ENCODE peak calls at places on chromosomes 1 and 21, in six cellular contexts. F is lower leg skin; N is nephron progenitor cell; I is upper lobe of right lung; Q is hepatocyte; E is CD4-positive, alpha-beta T cell. C is an unnamed sample.

GRCh38 chr1:116820362-116820761 is 66.1 kb downstream of the CD2 start:
- DNase-seq in F (no peak), N (no peak), I (no peak), Q (no peak), E (no peak), C (no peak)

GRCh38 chr1:204072951-204073836 is at the start of gene SOX13:
- DNase-seq in F (peak; percentile 97), N (peak; percentile 78), I (peak; percentile 93), Q (peak; percentile 93), E (no peak), C (peak; percentile 73)

GRCh38 chr1:178134061-178134460 is 40.2 kb downstream of the RASAL2 start:
- DNase-seq in F (no peak), N (no peak), I (no peak), Q (no peak), E (no peak), C (no peak)

GRCh38 chr1:116673935-116674630 is 6.5 kb upstream of the IGSF3 start:
- DNase-seq in F (no peak), N (no peak), I (no peak), Q (no peak), E (no peak), C (no peak)

GRCh38 chr1:226092955-226093354 is 30.4 kb downstream of the H3-3A start:
- DNase-seq in F (no peak), N (no peak), I (no peak), Q (no peak), E (no peak), C (no peak)

GRCh38 chr21:44456207-44456914 is 1.1 kb downstream of the LRRC3 start:
- DNase-seq in F (no peak), N (no peak), I (no peak), Q (no peak), E (no peak), C (no peak)

GRCh38 chr1:217135569-217135915 is 412.3 kb upstream of the ESRRG start:
- DNase-seq in F (no peak), N (peak; percentile 69), I (no peak), Q (no peak), E (no peak), C (peak; percentile 41)

GRCh38 chr1:203581841-203582240 is 44.8 kb upstream of the ATP2B4 start:
- DNase-seq in F (no peak), N (no peak), I (no peak), Q (no peak), E (no peak), C (no peak)

GRCh38 chr1:205475855-205476254 is 20.0 kb upstream of the BLACAT1 start:
- DNase-seq in F (no peak), N (no peak), I (no peak), Q (no peak), E (no peak), C (no peak)

GRCh38 chr1:201260648-201261311 is 22.5 kb upstream of the PKP1 start:
- DNase-seq in F (peak; percentile 87), N (no peak), I (no peak), Q (no peak), E (no peak), C (no peak)

GRCh38 chr21:45406801-45407628 is 2.0 kb downstream of the COL18A1 start:
- DNase-seq in F (no peak), N (peak; percentile 54), I (no peak), Q (no peak), E (no peak), C (peak; percentile 41)

GRCh38 chr1:226406401-226406881 is 1.5 kb downstream of the PARP1 start:
- DNase-seq in F (peak; percentile 29), N (no peak), I (no peak), Q (no peak), E (no peak), C (no peak)

GRCh38 chr1:8294170-8294697 is 23.7 kb upstream of the SLC45A1 start:
- DNase-seq in F (no peak), N (no peak), I (no peak), Q (no peak), E (no peak), C (no peak)

GRCh38 chr1:237239248-237239647 is 197.3 kb downstream of the RYR2 start:
- DNase-seq in F (no peak), N (no peak), I (no peak), Q (no peak), E (no peak), C (no peak)

GRCh38 chr21:38306833-38307232 is 50.0 kb downstream of the KCNJ15 start:
- DNase-seq in F (no peak), N (no peak), I (no peak), Q (peak; percentile 39), E (no peak), C (no peak)

GRCh38 chr1:158285756-158286241 is 3.9 kb upstream of the CD1C start:
- DNase-seq in F (peak; percentile 86), N (no peak), I (peak; percentile 71), Q (no peak), E (no peak), C (no peak)

GRCh38 chr21:38477241-38477640 is 21.0 kb downstream of the ERG start:
- DNase-seq in F (no peak), N (no peak), I (no peak), Q (no peak), E (no peak), C (no peak)

GRCh38 chr1:167599839-167600581 is 30.0 kb upstream of the RCSD1 start:
- DNase-seq in F (peak; percentile 83), N (no peak), I (no peak), Q (peak; percentile 34), E (no peak), C (peak; percentile 14)

GRCh38 chr1:206751891-206752290 is 18.7 kb upstream of the IL19 start:
- DNase-seq in F (no peak), N (no peak), I (no peak), Q (no peak), E (no peak), C (no peak)

GRCh38 chr1:183678819-183679218 is 25.7 kb upstream of the APOBEC4 start:
- DNase-seq in F (no peak), N (no peak), I (no peak), Q (no peak), E (no peak), C (no peak)

GRCh38 chr1:42379794-42380616 is 587 bp upstream of the RIMKLA start:
- DNase-seq in F (no peak), N (peak; percentile 14), I (no peak), Q (peak; percentile 59), E (no peak), C (peak; percentile 23)

GRCh38 chr1:162405800-162406199 is 6.1 kb downstream of the SH2D1B start:
- DNase-seq in F (no peak), N (no peak), I (no peak), Q (no peak), E (no peak), C (no peak)

GRCh38 chr1:157984469-157984868 is 9.0 kb upstream of the KIRREL1 start:
- DNase-seq in F (no peak), N (no peak), I (no peak), Q (peak; percentile 69), E (no peak), C (no peak)

GRCh38 chr21:45768011-45768740 is 124.7 kb downstream of the PCBP3 start:
- DNase-seq in F (peak; percentile 74), N (no peak), I (no peak), Q (no peak), E (no peak), C (no peak)

GRCh38 chr1:9612162-9612845 is 23.6 kb downstream of the TMEM201 start:
- DNase-seq in F (no peak), N (no peak), I (no peak), Q (no peak), E (no peak), C (no peak)

GRCh38 chr1:9613625-9614299 is 25.1 kb downstream of the TMEM201 start:
- DNase-seq in F (no peak), N (no peak), I (peak; percentile 58), Q (no peak), E (no peak), C (no peak)

GRCh38 chr1:9618912-9619679 is 30.4 kb downstream of the TMEM201 start:
- DNase-seq in F (no peak), N (no peak), I (no peak), Q (no peak), E (no peak), C (no peak)

GRCh38 chr1:9612871-9613624 is 24.3 kb downstream of the TMEM201 start:
- DNase-seq in F (no peak), N (no peak), I (peak; percentile 51), Q (no peak), E (no peak), C (no peak)

GRCh38 chr1:9615316-9616063 is 26.8 kb downstream of the TMEM201 start:
- DNase-seq in F (no peak), N (peak; percentile 42), I (peak; percentile 72), Q (peak; percentile 55), E (peak; percentile 63), C (peak; percentile 69)
- TF ChIP-seq CTCF in F (no peak), N (peak; percentile 54), I (peak; percentile 62), Q (peak; percentile 45), E (peak; percentile 81), C (no peak)

GRCh38 chr1:58779059-58779754 is 4.6 kb downstream of the JUN start:
- DNase-seq in F (no peak), N (no peak), I (no peak), Q (peak; percentile 14), E (no peak), C (no peak)
- TF ChIP-seq CTCF in F (no peak), N (no peak), I (no peak), Q (no peak), E (no peak), C (no peak)

DNA sequence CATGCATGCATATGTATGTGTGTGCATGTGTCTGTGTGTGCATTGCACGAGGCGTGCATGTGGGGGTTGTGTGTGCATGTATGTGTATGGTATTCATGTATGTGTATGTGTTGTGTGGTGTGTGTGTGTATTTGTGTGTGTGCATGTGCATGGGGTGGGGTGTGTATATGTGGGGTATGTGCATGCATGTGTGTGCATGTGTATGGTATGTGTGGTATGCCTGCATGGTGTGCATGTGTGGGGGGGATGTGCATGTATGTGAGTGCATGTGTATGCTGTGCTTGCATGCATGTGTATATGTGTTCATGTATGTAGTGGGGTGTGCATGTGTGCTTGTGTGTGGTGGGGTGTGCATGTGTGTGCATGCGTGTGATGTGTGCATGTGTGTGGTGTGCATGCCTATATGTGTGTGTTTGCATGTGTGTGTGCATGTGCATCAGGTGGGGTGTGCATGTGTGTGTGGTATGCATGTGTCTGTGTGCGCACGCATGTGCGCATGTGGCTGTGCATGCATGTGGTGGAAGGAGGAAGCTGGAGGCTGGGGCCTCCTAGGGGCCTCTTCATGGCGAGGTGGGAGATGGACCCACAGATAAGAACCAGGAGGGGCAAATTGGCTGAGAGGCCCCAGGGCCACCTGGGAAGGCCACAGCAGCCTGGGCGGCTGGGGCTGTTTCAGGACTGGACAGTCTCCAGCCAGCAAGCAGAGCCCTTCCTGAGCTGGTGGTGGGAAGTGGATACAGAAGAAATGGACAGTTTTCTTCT is 35.9 kb upstream of the ARF1 start:
- DNase-seq in F (no peak), N (no peak), I (peak; percentile 46), Q (no peak), E (no peak), C (no peak)
- TF ChIP-seq CTCF in F (no peak), N (no peak), I (no peak), Q (no peak), E (no peak), C (no peak)

DNA sequence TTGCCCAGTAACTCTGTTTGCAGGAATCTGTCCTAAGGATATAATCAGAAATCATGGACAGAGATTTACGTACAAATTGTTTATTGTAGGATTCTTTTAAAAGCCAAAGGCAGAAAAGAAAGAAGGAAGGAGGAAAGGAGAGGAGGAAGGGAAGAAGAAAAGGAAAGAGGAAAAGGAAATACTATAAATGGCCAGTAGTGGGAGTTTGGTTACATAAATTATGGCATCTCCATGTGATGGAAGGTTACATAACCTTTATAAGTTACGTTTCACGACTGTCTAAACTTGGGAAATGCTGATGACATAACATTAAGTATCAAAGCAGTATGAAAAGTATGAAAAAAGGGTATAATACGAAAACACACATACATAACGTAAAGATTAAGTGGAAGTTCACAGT is 39.0 kb downstream of the SMYD2 start:
- DNase-seq in F (no peak), N (no peak), I (no peak), Q (no peak), E (no peak), C (no peak)
- TF ChIP-seq CTCF in F (no peak), N (no peak), I (no peak), Q (no peak), E (no peak), C (peak; percentile 37)